ENCODE peak calls at places on chromosomes 6 and 20, in four cellular contexts. O is iPS-NIHi11, E is pancreas, F is fibroblast of pulmonary artery. L is an unnamed sample.

GRCh38 chr6:56816393-56816792 is 138.5 kb upstream of the BEND6 start:
- DNase-seq in O (no peak), E (no peak), F (no peak), L (no peak)

GRCh38 chr20:45096781-45097180 is 4.1 kb downstream of the KCNS1 start:
- DNase-seq in O (no peak), E (no peak), F (no peak), L (no peak)

GRCh38 chr6:56699066-56699654 is 56.5 kb upstream of the DST start:
- DNase-seq in O (no peak), E (no peak), F (peak), L (no peak)

GRCh38 chr6:43723737-43724295 is 36.2 kb upstream of the MRPS18A start:
- DNase-seq in O (peak), E (peak), F (peak), L (peak)

GRCh38 chr20:32075534-32075933 is 23.5 kb downstream of the HCK start:
- DNase-seq in O (no peak), E (no peak), F (no peak), L (no peak)

GRCh38 chr20:8131598-8132014 is 460 bp upstream of the PLCB1 start:
- DNase-seq in O (no peak), E (no peak), F (peak), L (no peak)

GRCh38 chr6:166636191-166636938 is 9.3 kb upstream of the RPS6KA2 start:
- DNase-seq in O (no peak), E (no peak), F (peak), L (peak)

GRCh38 chr20:34145280-34145819 is 33.3 kb upstream of the EIF2S2 start:
- DNase-seq in O (no peak), E (no peak), F (no peak), L (no peak)

GRCh38 chr6:145731432-145731831 is 3.9 kb downstream of the EPM2A start:
- DNase-seq in O (no peak), E (no peak), F (peak), L (no peak)

GRCh38 chr6:159989882-159990480 is 21.1 kb downstream of the IGF2R start:
- DNase-seq in O (no peak), E (no peak), F (peak), L (no peak)

GRCh38 chr6:170137911-170138910 is 152.7 kb downstream of the DLL1 start:
- DNase-seq in O (no peak), E (no peak), F (no peak), L (no peak)

GRCh38 chr6:21891065-21891464 is 297.5 kb downstream of the SOX4 start:
- DNase-seq in O (peak), E (no peak), F (no peak), L (no peak)

GRCh38 chr6:30073489-30074240 is 1.9 kb downstream of the RNF39 start:
- DNase-seq in O (no peak), E (no peak), F (no peak), L (no peak)

GRCh38 chr20:2602746-2603145 is 49.7 kb upstream of the NOP56 start:
- DNase-seq in O (no peak), E (no peak), F (no peak), L (no peak)

L was measured in left lobe of liver.